ENCODE peak calls at places on chromosome 12, in six cellular contexts. P is K562; Y is sigmoid colon; H is CD8-positive, alpha-beta memory T cell; J is mesendoderm; N is ovary. K is an unnamed sample.

GRCh38 chr12:83996671-83997070 is 915.9 kb downstream of the SLC6A15 start:
- DNase-seq in P (no peak), Y (no peak), H (no peak), J (no peak), N (no peak), K (no peak)

GRCh38 chr12:4152145-4152795 is 121.3 kb upstream of the CCND2 start:
- DNase-seq in P (no peak), Y (no peak), H (no peak), J (no peak), N (no peak), K (no peak)

GRCh38 chr12:121295123-121295745 is 1.3 kb downstream of the CAMKK2 start:
- DNase-seq in P (peak; percentile 29), Y (no peak), H (no peak), J (peak; percentile 70), N (no peak), K (no peak)

GRCh38 chr12:66251049-66251448 is 51.2 kb upstream of the HELB start:
- DNase-seq in P (no peak), Y (no peak), H (no peak), J (no peak), N (no peak), K (no peak)

GRCh38 chr12:55830601-55831406 is 1.4 kb upstream of the DNAJC14 start:
- DNase-seq in P (peak; percentile 74), Y (peak; percentile 92), H (peak; percentile 42), J (peak; percentile 74), N (peak; percentile 92), K (peak; percentile 25)

GRCh38 chr12:53091756-53092155 is 5.7 kb upstream of the IGFBP6 start:
- DNase-seq in P (no peak), Y (peak; percentile 34), H (no peak), J (peak; percentile 23), N (no peak), K (no peak)

GRCh38 chr12:119308743-119309456 is 25.6 kb upstream of the CCDC60 start:
- DNase-seq in P (no peak), Y (no peak), H (no peak), J (peak; percentile 59), N (peak; percentile 13), K (no peak)

GRCh38 chr12:26188132-26188531 is 7.2 kb upstream of the SSPN start:
- DNase-seq in P (no peak), Y (no peak), H (no peak), J (no peak), N (no peak), K (no peak)

GRCh38 chr12:121810234-121810817 is 6.5 kb downstream of the SETD1B start:
- DNase-seq in P (no peak), Y (peak; percentile 66), H (no peak), J (no peak), N (no peak), K (no peak)

GRCh38 chr12:95396849-95397498 is 77.0 kb upstream of the METAP2 start:
- DNase-seq in P (no peak), Y (no peak), H (no peak), J (no peak), N (no peak), K (no peak)

GRCh38 chr12:126937431-126937830 is 1329.5 kb upstream of the TMEM132C start:
- DNase-seq in P (no peak), Y (no peak), H (no peak), J (no peak), N (no peak), K (no peak)

GRCh38 chr12:5428332-5429221 is 3.3 kb upstream of the NTF3 start:
- DNase-seq in P (peak; percentile 9), Y (no peak), H (no peak), J (peak; percentile 74), N (no peak), K (no peak)

GRCh38 chr12:55698965-55699364 is 8.7 kb downstream of the ITGA7 start:
- DNase-seq in P (no peak), Y (peak; percentile 63), H (no peak), J (no peak), N (no peak), K (no peak)

GRCh38 chr12:49945394-49946080 is 5.0 kb upstream of the AQP2 start:
- DNase-seq in P (peak; percentile 92), Y (peak; percentile 88), H (peak; percentile 54), J (peak; percentile 82), N (peak; percentile 86), K (peak; percentile 66)

GRCh38 chr12:49944046-49944445 is 6.5 kb upstream of the AQP2 start:
- DNase-seq in P (no peak), Y (no peak), H (no peak), J (no peak), N (no peak), K (no peak)

GRCh38 chr12:49946086-49946485 is 4.5 kb upstream of the AQP2 start:
- DNase-seq in P (no peak), Y (no peak), H (no peak), J (no peak), N (no peak), K (no peak)

GRCh38 chr12:49943663-49943945 is 6.9 kb upstream of the AQP2 start:
- DNase-seq in P (no peak), Y (no peak), H (no peak), J (no peak), N (no peak), K (no peak)

GRCh38 chr12:49944718-49945117 is 5.8 kb upstream of the AQP2 start:
- DNase-seq in P (no peak), Y (no peak), H (no peak), J (no peak), N (no peak), K (no peak)
- H3K27ac ChIP-seq in P (peak overlapping the region; percentile 35), Y (no peak overlapping the region), H (no peak overlapping the region), J (no peak overlapping the region), N (no peak overlapping the region), K (no peak overlapping the region)

GRCh38 chr12:114397978-114398881 is 7.7 kb downstream of the TBX5 start:
- DNase-seq in P (no peak), Y (peak; percentile 40), H (no peak), J (peak; percentile 7), N (no peak), K (no peak)

GRCh38 chr12:114396869-114397719 is 8.8 kb downstream of the TBX5 start:
- DNase-seq in P (no peak), Y (peak; percentile 40), H (no peak), J (peak; percentile 14), N (no peak), K (no peak)

GRCh38 chr12:114393569-114393968 is 12.4 kb downstream of the TBX5 start:
- DNase-seq in P (no peak), Y (peak; percentile 14), H (no peak), J (peak; percentile 11), N (no peak), K (no peak)

GRCh38 chr12:114395755-114396152 is 10.2 kb downstream of the TBX5 start:
- DNase-seq in P (no peak), Y (peak; percentile 42), H (no peak), J (peak; percentile 38), N (no peak), K (no peak)

DNA sequence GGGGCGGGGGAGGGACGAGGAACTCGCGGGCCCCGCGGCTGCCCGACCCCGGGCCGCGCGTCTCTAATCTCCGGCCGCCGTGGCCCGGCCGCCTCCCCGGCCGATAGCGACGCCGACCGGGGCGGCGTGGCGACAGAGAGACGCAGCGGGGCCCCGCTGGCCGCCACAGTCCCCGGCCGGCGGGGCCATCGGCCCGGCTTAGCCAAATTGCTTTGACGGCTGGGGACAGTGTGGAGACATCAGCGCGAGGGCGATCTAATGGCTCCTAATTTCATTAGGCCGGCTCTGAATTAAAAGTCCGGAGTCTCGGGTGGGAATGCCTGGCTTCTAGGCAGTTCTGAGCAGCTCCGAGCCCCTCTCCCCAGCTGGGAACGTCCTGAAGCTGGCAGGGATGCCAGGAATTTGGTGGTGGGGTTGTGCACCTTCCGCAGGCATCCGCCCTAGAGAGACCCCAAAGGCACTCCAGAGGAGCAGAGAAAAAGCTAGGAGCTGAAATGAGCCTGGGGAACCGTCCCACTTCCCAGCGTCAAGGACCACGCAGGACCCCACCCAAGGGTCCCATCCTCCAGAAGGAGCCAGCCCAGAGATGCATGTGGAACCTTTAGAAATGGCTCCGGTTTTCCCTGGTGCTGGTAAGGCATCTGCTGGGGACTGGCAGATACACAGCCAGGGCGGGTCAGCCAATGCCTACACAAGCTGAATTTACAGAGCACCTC is 9.6 kb downstream of the TBX5 start:
- DNase-seq in P (no peak), Y (peak; percentile 27), H (no peak), J (peak; percentile 18), N (no peak), K (no peak)
- H3K4me3 ChIP-seq in P (no peak overlapping the region), Y (no peak overlapping the region), H (no peak overlapping the region), J (no peak overlapping the region), N (no peak overlapping the region), K (no peak overlapping the region)

GRCh38 chr12:67993143-67993542 is 3.9 kb downstream of the IFNG-AS1 start:
- DNase-seq in P (no peak), Y (no peak), H (no peak), J (no peak), N (no peak), K (no peak)
- H3K36me3 ChIP-seq in P (no peaks in the 10 kb centered on the region), Y (no peaks in the 10 kb centered on the region), H (no peaks in the 10 kb centered on the region), J (no peaks in the 10 kb centered on the region), N (no peaks in the 10 kb centered on the region), K (no peaks in the 10 kb centered on the region)

DNA sequence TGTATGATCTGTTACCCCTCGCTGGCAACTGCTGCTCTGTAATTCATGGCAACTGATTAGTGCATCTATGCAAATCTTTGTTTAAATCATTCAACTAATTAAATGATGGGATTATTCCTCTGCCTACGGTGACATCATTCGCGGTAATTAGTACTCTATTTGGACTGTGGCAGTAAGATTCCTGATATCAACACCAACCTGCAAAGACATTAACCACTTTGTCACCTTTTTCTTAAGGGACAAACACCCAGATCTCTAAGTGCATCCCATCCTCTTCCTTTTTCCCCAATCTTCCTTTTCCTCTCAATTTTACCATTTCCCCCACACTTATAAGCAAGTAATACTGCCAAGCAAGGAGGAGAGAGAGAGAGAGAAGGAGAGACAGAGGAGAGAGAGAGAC is 2.4 kb upstream of the LMO3 start:
- DNase-seq in P (no peak), Y (no peak), H (no peak), J (peak; percentile 15), N (no peak), K (no peak)
- H3K27ac ChIP-seq in P (no peak overlapping the region), Y (peak overlapping the region; percentile 84), H (no peak overlapping the region), J (no peak overlapping the region), N (no peak overlapping the region), K (no peak overlapping the region)

DNA sequence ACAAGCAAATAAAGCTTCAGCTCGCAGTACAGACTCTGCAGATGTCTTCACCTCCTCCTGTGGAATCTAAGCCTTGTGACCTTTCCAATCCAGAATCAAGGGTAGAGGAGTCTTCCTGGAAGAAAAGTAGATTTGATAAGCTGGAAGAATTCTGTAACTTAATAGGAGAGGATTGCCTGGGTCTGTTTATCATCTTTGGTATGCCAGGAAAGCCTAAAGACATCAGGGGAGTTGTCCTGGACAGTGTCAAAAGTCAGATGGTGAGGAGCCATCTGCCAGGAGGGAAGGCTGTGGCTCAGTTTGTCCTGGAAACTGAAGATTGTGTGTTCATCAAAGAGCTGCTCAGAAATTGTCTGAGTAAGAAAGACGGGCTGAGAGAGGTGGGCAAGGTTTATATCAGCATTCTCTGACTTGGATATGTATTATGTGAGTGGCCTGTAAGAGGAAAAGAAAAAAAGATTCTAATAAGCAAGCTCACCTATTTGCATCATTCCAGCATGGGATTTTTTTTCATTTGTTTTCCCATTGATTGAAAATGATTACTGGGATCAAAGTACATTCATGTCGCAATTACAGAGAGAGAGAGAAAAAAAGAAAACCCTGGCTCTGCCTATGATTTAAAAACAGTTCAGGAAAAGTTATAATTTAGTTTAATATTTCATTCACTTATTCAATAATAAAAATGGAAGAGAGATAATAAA is 767 bp downstream of the REP15 start:
- DNase-seq in P (no peak), Y (no peak), H (no peak), J (no peak), N (no peak), K (no peak)
- H3K4me3 ChIP-seq in P (no peak overlapping the region), Y (no peak overlapping the region), H (no peak overlapping the region), J (no peak overlapping the region), N (no peak overlapping the region), K (no peak overlapping the region)

K was measured in CD4-positive, alpha-beta memory T cell.